ENCODE peak calls at places on chromosomes 5 and 9, in ten cellular contexts. K, J, M, H, C, F, I, Y, U and Z are unnamed samples.

GRCh38 chr9:93452710-93453046 is 703 bp downstream of the FAM120AOS start:
- DNase-seq in K (no peak), J (no peak), M (no peak), H (no peak), C (peak; percentile 58), F (no peak), I (no peak), Y (peak; percentile 4), U (peak; percentile 12), Z (peak; percentile 45)

GRCh38 chr9:82152181-82152580 is 163.6 kb downstream of the SPATA31D1 start:
- DNase-seq in K (no peak), J (no peak), M (no peak), H (no peak), C (peak; percentile 64), F (no peak), I (no peak), Y (no peak), U (no peak), Z (no peak)

GRCh38 chr9:73042155-73042554 is 89.3 kb upstream of the ALDH1A1 start:
- DNase-seq in K (no peak), J (peak; percentile 37), M (no peak), H (no peak), C (peak; percentile 52), F (no peak), I (no peak), Y (no peak), U (no peak), Z (no peak)

GRCh38 chr5:65926893-65927292 is 518 bp downstream of the ERBIN start:
- DNase-seq in K (no peak), J (no peak), M (peak; percentile 8), H (no peak), C (peak; percentile 54), F (no peak), I (no peak), Y (no peak), U (no peak), Z (no peak)

GRCh38 chr9:122402403-122403268 is 31.8 kb downstream of the PTGS1 start:
- DNase-seq in K (peak; percentile 74), J (no peak), M (no peak), H (no peak), C (peak; percentile 100), F (no peak), I (no peak), Y (no peak), U (no peak), Z (no peak)

GRCh38 chr5:149782018-149782899 is 52.1 kb downstream of the PPARGC1B start:
- DNase-seq in K (no peak), J (no peak), M (no peak), H (no peak), C (peak; percentile 29), F (no peak), I (no peak), Y (no peak), U (no peak), Z (no peak)

GRCh38 chr5:92580814-92581213 is 1000.2 kb downstream of the NR2F1-AS1 start:
- DNase-seq in K (no peak), J (no peak), M (no peak), H (no peak), C (peak; percentile 22), F (no peak), I (no peak), Y (no peak), U (no peak), Z (no peak)

GRCh38 chr5:59729820-59730219 is 163.7 kb downstream of the PDE4D start:
- DNase-seq in K (no peak), J (no peak), M (no peak), H (no peak), C (no peak), F (no peak), I (no peak), Y (no peak), U (no peak), Z (no peak)

GRCh38 chr9:116365056-116365471 is 211.5 kb downstream of the PAPPA start:
- DNase-seq in K (peak; percentile 84), J (peak; percentile 19), M (no peak), H (no peak), C (peak; percentile 83), F (peak; percentile 68), I (no peak), Y (no peak), U (no peak), Z (no peak)

GRCh38 chr5:139443766-139444473 is 4.6 kb upstream of the DNAJC18 start:
- DNase-seq in K (no peak), J (peak; percentile 51), M (no peak), H (no peak), C (peak; percentile 86), F (no peak), I (no peak), Y (no peak), U (peak; percentile 31), Z (no peak)

GRCh38 chr9:7788772-7789171 is 10.8 kb downstream of the DMAC1 start:
- DNase-seq in K (no peak), J (peak; percentile 3), M (no peak), H (no peak), C (no peak), F (no peak), I (no peak), Y (no peak), U (no peak), Z (no peak)

GRCh38 chr5:428754-429452 is 14.1 kb upstream of the EXOC3 start:
- DNase-seq in K (peak; percentile 44), J (no peak), M (no peak), H (no peak), C (no peak), F (no peak), I (peak; percentile 39), Y (no peak), U (no peak), Z (no peak)

GRCh38 chr9:112010537-112010936 is 113.9 kb downstream of the UGCG start:
- DNase-seq in K (no peak), J (no peak), M (no peak), H (no peak), C (no peak), F (no peak), I (no peak), Y (no peak), U (no peak), Z (no peak)

GRCh38 chr5:179378441-179379271 is 33.4 kb upstream of the ADAMTS2 start:
- DNase-seq in K (peak; percentile 66), J (no peak), M (no peak), H (no peak), C (peak; percentile 42), F (no peak), I (peak; percentile 35), Y (no peak), U (no peak), Z (peak; percentile 2)

GRCh38 chr9:113614843-113615648 is 151.5 kb downstream of the RGS3 start:
- DNase-seq in K (no peak), J (no peak), M (no peak), H (no peak), C (peak; percentile 80), F (no peak), I (no peak), Y (no peak), U (no peak), Z (no peak)

DNA sequence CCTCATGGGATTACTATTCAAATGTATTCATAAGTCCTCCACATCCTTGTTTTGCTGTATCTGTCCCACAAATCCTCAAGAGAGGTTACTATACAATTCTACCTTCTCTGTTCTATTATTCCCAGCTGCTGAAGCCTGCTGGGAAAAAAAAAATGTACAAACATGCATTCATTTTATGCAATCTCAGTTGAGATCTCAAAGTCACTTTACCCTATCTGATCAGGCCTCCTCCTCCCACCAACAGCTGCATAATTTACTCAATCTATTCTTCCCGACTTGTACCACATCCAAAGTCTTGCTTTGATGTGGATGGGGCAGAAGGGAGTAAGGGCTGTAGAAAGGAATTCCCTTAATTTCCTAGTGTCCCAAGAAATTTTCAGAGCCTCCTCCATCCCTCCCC is 28.6 kb downstream of the PSIP1 start:
- DNase-seq in K (no peak), J (no peak), M (no peak), H (no peak), C (no peak), F (no peak), I (no peak), Y (no peak), U (no peak), Z (no peak)
- H3K36me3 ChIP-seq in K (peaks cover 11% of the 10 kb centered on the region), J (no peaks in the 10 kb centered on the region), M (no peaks in the 10 kb centered on the region), H (peaks cover 62% of the 10 kb centered on the region), C (peaks cover 4% of the 10 kb centered on the region), F (no peaks in the 10 kb centered on the region), I (peaks cover 11% of the 10 kb centered on the region), Y (peaks cover 13% of the 10 kb centered on the region), U (peaks cover 32% of the 10 kb centered on the region), Z (peaks cover 44% of the 10 kb centered on the region)

DNA sequence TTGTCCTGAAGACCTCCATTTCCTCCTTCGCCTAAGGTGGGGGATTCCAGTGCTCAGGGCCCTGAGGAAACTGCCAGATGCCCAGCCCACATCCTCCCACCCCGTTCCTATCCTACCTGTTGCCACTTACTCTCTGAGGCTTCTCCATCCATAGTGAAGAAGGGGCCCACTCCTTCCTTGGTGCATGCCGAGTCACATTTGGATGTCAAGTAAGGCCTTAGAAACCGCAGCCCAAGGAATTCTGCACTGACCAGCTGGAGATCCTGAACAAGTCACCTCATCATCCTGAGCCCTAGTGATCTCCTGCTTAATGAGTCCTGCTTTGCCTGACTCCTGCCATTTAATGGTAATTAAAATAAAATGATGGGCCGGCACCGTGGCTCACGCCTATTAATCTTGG is 6.6 kb upstream of the TNIP1 start:
- DNase-seq in K (no peak), J (no peak), M (no peak), H (no peak), C (no peak), F (no peak), I (no peak), Y (no peak), U (no peak), Z (no peak)
- H3K4me1 ChIP-seq in K (peaks cover 63% of the 10 kb centered on the region), J (no peaks in the 10 kb centered on the region), M (peaks cover 8% of the 10 kb centered on the region), H (peaks cover 3% of the 10 kb centered on the region), C (peaks cover under 1% of the 10 kb centered on the region), F (peaks cover 1% of the 10 kb centered on the region), I (peaks cover 12% of the 10 kb centered on the region), Y (peaks cover 46% of the 10 kb centered on the region), U (peaks cover 39% of the 10 kb centered on the region), Z (no peaks in the 10 kb centered on the region)

DNA sequence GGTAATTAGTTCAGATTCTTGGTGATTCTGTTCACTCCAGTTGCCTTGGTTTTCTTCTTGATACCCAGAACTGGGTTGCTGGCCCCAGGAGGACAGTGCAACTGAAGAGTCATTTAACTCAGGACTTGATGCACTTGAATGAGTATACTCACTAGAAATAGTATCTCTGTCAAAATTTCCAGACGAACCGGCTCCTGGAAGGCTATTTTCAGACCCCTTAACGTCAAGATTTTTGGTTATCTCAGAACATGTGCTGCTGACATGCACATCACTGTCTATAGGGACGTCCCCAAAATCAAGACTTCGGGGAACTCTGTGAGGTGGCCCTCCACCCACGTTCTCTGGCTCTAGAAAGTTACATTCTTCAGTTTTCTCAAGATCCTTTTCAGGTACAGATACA is 56.7 kb upstream of the PCA3 start:
- DNase-seq in K (no peak), J (no peak), M (no peak), H (no peak), C (no peak), F (no peak), I (no peak), Y (no peak), U (no peak), Z (no peak)
- H3K27me3 ChIP-seq in K (no peaks in the 10 kb centered on the region), J (no peaks in the 10 kb centered on the region), M (no peaks in the 10 kb centered on the region), H (peaks cover 4% of the 10 kb centered on the region), C (peaks cover 23% of the 10 kb centered on the region), F (no peaks in the 10 kb centered on the region), I (peaks cover 3% of the 10 kb centered on the region), Y (no peaks in the 10 kb centered on the region), U (no peaks in the 10 kb centered on the region), Z (peaks cover 18% of the 10 kb centered on the region)

GRCh38 chr9:95383845-95384244 is 66.3 kb upstream of the FANCC start:
- DNase-seq in K (peak; percentile 55), J (peak; percentile 43), M (no peak), H (no peak), C (no peak), F (no peak), I (no peak), Y (no peak), U (no peak), Z (no peak)
- H3K36me3 ChIP-seq in K (no peaks in the 10 kb centered on the region), J (no peaks in the 10 kb centered on the region), M (no peaks in the 10 kb centered on the region), H (no peaks in the 10 kb centered on the region), C (no peaks in the 10 kb centered on the region), F (no peaks in the 10 kb centered on the region), I (no peaks in the 10 kb centered on the region), Y (no peaks in the 10 kb centered on the region), U (no peaks in the 10 kb centered on the region), Z (no peaks in the 10 kb centered on the region)